ENCODE peak calls at places on chromosomes 3 and 15, in five cellular contexts. One of them, this sample, is unnamed.

GRCh38 chr3:196563721-196564225 is 4.6 kb downstream of the WDR53 start:
- DNase-seq in cardiac muscle cell: no peak
- DNase-seq in tibial artery: no peak
- DNase-seq in CD8-positive, alpha-beta memory T cell: no peak
- DNase-seq in A549: peak; percentile 36
- DNase-seq in this sample: no peak

GRCh38 chr3:149686996-149687395 is 29.2 kb upstream of the WWTR1 start:
- DNase-seq in A549: no peak
- DNase-seq in tibial artery: no peak
- DNase-seq in cardiac muscle cell: no peak
- DNase-seq in CD8-positive, alpha-beta memory T cell: no peak
- DNase-seq in this sample: no peak

GRCh38 chr3:112682361-112682760 is 41.4 kb upstream of the CCDC80 start:
- DNase-seq in CD8-positive, alpha-beta memory T cell: no peak
- DNase-seq in cardiac muscle cell: no peak
- DNase-seq in A549: no peak
- DNase-seq in tibial artery: no peak
- DNase-seq in this sample: no peak

GRCh38 chr3:108091498-108092259 is 848 bp upstream of the CD47 start:
- DNase-seq in tibial artery: no peak
- DNase-seq in A549: peak; percentile 20
- DNase-seq in cardiac muscle cell: no peak
- DNase-seq in CD8-positive, alpha-beta memory T cell: peak; percentile 63
- DNase-seq in this sample: peak; percentile 76

GRCh38 chr3:86244897-86245296 is 746.1 kb downstream of the VGLL3 start:
- DNase-seq in cardiac muscle cell: peak; percentile 37
- DNase-seq in CD8-positive, alpha-beta memory T cell: no peak
- DNase-seq in tibial artery: no peak
- DNase-seq in A549: no peak
- DNase-seq in this sample: no peak

GRCh38 chr3:133570139-133570936 is 3.1 kb upstream of the CDV3 start:
- DNase-seq in A549: no peak
- DNase-seq in cardiac muscle cell: peak; percentile 38
- DNase-seq in CD8-positive, alpha-beta memory T cell: no peak
- DNase-seq in tibial artery: no peak
- DNase-seq in this sample: no peak

GRCh38 chr3:123602325-123602724 is 17.5 kb upstream of the HACD2 start:
- DNase-seq in CD8-positive, alpha-beta memory T cell: no peak
- DNase-seq in tibial artery: no peak
- DNase-seq in cardiac muscle cell: no peak
- DNase-seq in A549: peak; percentile 70
- DNase-seq in this sample: no peak

GRCh38 chr3:100048248-100048647 is 66.1 kb downstream of the FILIP1L start:
- DNase-seq in cardiac muscle cell: no peak
- DNase-seq in CD8-positive, alpha-beta memory T cell: no peak
- DNase-seq in A549: no peak
- DNase-seq in tibial artery: no peak
- DNase-seq in this sample: no peak

GRCh38 chr3:138943724-138944131 is 3.2 kb downstream of the FOXL2 start:
- DNase-seq in CD8-positive, alpha-beta memory T cell: peak; percentile 23
- DNase-seq in tibial artery: no peak
- DNase-seq in A549: no peak
- DNase-seq in cardiac muscle cell: no peak
- DNase-seq in this sample: peak; percentile 4

GRCh38 chr15:81309647-81310460 is 14.1 kb downstream of the STARD5 start:
- DNase-seq in CD8-positive, alpha-beta memory T cell: no peak
- DNase-seq in A549: no peak
- DNase-seq in tibial artery: no peak
- DNase-seq in cardiac muscle cell: no peak
- DNase-seq in this sample: no peak

GRCh38 chr3:39260957-39261356 is 18.9 kb downstream of the CX3CR1 start:
- DNase-seq in CD8-positive, alpha-beta memory T cell: peak; percentile 34
- DNase-seq in cardiac muscle cell: peak; percentile 68
- DNase-seq in A549: peak; percentile 75
- DNase-seq in tibial artery: peak; percentile 94
- DNase-seq in this sample: peak; percentile 87

GRCh38 chr3:188431040-188431439 is 277.1 kb downstream of the LPP start:
- DNase-seq in A549: no peak
- DNase-seq in cardiac muscle cell: no peak
- DNase-seq in CD8-positive, alpha-beta memory T cell: no peak
- DNase-seq in tibial artery: no peak
- DNase-seq in this sample: no peak

GRCh38 chr3:105473521-105474223 is 107.0 kb downstream of the ALCAM start:
- DNase-seq in tibial artery: no peak
- DNase-seq in A549: no peak
- DNase-seq in CD8-positive, alpha-beta memory T cell: no peak
- DNase-seq in cardiac muscle cell: peak; percentile 40
- DNase-seq in this sample: no peak

GRCh38 chr15:28890711-28891495 is 5.1 kb downstream of the APBA2 start:
- DNase-seq in cardiac muscle cell: no peak
- DNase-seq in tibial artery: no peak
- DNase-seq in CD8-positive, alpha-beta memory T cell: peak; percentile 83
- DNase-seq in A549: no peak
- DNase-seq in this sample: no peak

GRCh38 chr3:5205165-5205941 is 17.8 kb downstream of the EDEM1 start:
- DNase-seq in CD8-positive, alpha-beta memory T cell: no peak
- DNase-seq in A549: no peak
- DNase-seq in cardiac muscle cell: no peak
- DNase-seq in tibial artery: no peak
- DNase-seq in this sample: no peak

GRCh38 chr3:62027796-62028195 is 345.6 kb downstream of the FEZF2 start:
- DNase-seq in tibial artery: no peak
- DNase-seq in A549: no peak
- DNase-seq in CD8-positive, alpha-beta memory T cell: no peak
- DNase-seq in cardiac muscle cell: no peak
- DNase-seq in this sample: no peak

GRCh38 chr15:47496343-47497185 is 220.7 kb upstream of the SEMA6D start:
- DNase-seq in tibial artery: no peak
- DNase-seq in A549: no peak
- DNase-seq in cardiac muscle cell: no peak
- DNase-seq in CD8-positive, alpha-beta memory T cell: no peak
- DNase-seq in this sample: no peak

GRCh38 chr15:38068600-38068999 is 134.2 kb downstream of the TMCO5A start:
- DNase-seq in A549: no peak
- DNase-seq in cardiac muscle cell: peak; percentile 44
- DNase-seq in tibial artery: no peak
- DNase-seq in CD8-positive, alpha-beta memory T cell: no peak
- DNase-seq in this sample: no peak

GRCh38 chr3:32321095-32321835 is 70.4 kb upstream of the CMTM7 start:
- DNase-seq in cardiac muscle cell: peak; percentile 67
- DNase-seq in A549: no peak
- DNase-seq in CD8-positive, alpha-beta memory T cell: no peak
- DNase-seq in tibial artery: no peak
- DNase-seq in this sample: no peak

GRCh38 chr3:197000211-197000610 is 29.4 kb downstream of the MELTF start:
- DNase-seq in tibial artery: no peak
- DNase-seq in CD8-positive, alpha-beta memory T cell: no peak
- DNase-seq in A549: no peak
- DNase-seq in cardiac muscle cell: no peak
- DNase-seq in this sample: no peak

GRCh38 chr3:124839896-124840295 is 47.3 kb downstream of the ITGB5 start:
- DNase-seq in A549: no peak
- DNase-seq in CD8-positive, alpha-beta memory T cell: no peak
- DNase-seq in cardiac muscle cell: no peak
- DNase-seq in tibial artery: no peak
- DNase-seq in this sample: no peak

GRCh38 chr15:31513178-31513577 is 186.5 kb downstream of the KLF13 start:
- DNase-seq in cardiac muscle cell: no peak
- DNase-seq in CD8-positive, alpha-beta memory T cell: no peak
- DNase-seq in A549: no peak
- DNase-seq in tibial artery: no peak
- DNase-seq in this sample: no peak

GRCh38 chr3:139585820-139586219 is 46.3 kb upstream of the RBP1 start:
- DNase-seq in cardiac muscle cell: no peak
- DNase-seq in CD8-positive, alpha-beta memory T cell: no peak
- DNase-seq in tibial artery: no peak
- DNase-seq in A549: no peak
- DNase-seq in this sample: no peak

GRCh38 chr15:70316059-70316600 is 218.4 kb upstream of the TLE3 start:
- DNase-seq in CD8-positive, alpha-beta memory T cell: no peak
- DNase-seq in A549: no peak
- DNase-seq in tibial artery: no peak
- DNase-seq in cardiac muscle cell: no peak
- DNase-seq in this sample: no peak

GRCh38 chr3:29382845-29383244 is 102.0 kb downstream of the RBMS3 start:
- DNase-seq in tibial artery: no peak
- DNase-seq in cardiac muscle cell: no peak
- DNase-seq in CD8-positive, alpha-beta memory T cell: no peak
- DNase-seq in A549: no peak
- DNase-seq in this sample: no peak

GRCh38 chr3:63706321-63707085 is 54.0 kb downstream of the SNTN start:
- DNase-seq in tibial artery: no peak
- DNase-seq in A549: no peak
- DNase-seq in cardiac muscle cell: no peak
- DNase-seq in CD8-positive, alpha-beta memory T cell: no peak
- DNase-seq in this sample: no peak

GRCh38 chr3:58536501-58537411 is at the start of gene ACOX2:
- DNase-seq in cardiac muscle cell: peak; percentile 84
- DNase-seq in tibial artery: peak; percentile 78
- DNase-seq in CD8-positive, alpha-beta memory T cell: no peak
- DNase-seq in A549: no peak
- DNase-seq in this sample: peak; percentile 82

GRCh38 chr3:177479630-177480029 is 282.3 kb upstream of the TBL1XR1 start:
- DNase-seq in CD8-positive, alpha-beta memory T cell: no peak
- DNase-seq in tibial artery: no peak
- DNase-seq in A549: no peak
- DNase-seq in cardiac muscle cell: no peak
- DNase-seq in this sample: no peak

GRCh38 chr3:13581485-13582365 is 32.8 kb downstream of the FBLN2 start:
- DNase-seq in CD8-positive, alpha-beta memory T cell: peak; percentile 9
- DNase-seq in cardiac muscle cell: no peak
- DNase-seq in tibial artery: no peak
- DNase-seq in A549: no peak
- DNase-seq in this sample: no peak
- H3K27ac ChIP-seq in CD8-positive, alpha-beta memory T cell: no peak overlapping the region
- H3K27ac ChIP-seq in cardiac muscle cell: no peak overlapping the region
- H3K27ac ChIP-seq in tibial artery: no peak overlapping the region
- H3K27ac ChIP-seq in A549: no peak overlapping the region
- H3K27ac ChIP-seq in this sample: no peak overlapping the region

GRCh38 chr3:44649709-44650108 is 1.2 kb downstream of the ZNF35 start:
- DNase-seq in A549: no peak
- DNase-seq in CD8-positive, alpha-beta memory T cell: no peak
- DNase-seq in cardiac muscle cell: no peak
- DNase-seq in tibial artery: no peak
- DNase-seq in this sample: no peak
- H3K4me3 ChIP-seq in A549: peak overlapping the region; percentile 91
- H3K4me3 ChIP-seq in CD8-positive, alpha-beta memory T cell: no peak overlapping the region
- H3K4me3 ChIP-seq in cardiac muscle cell: peak overlapping the region; percentile 98
- H3K4me3 ChIP-seq in tibial artery: no peak overlapping the region
- H3K4me3 ChIP-seq in this sample: peak overlapping the region; percentile 79

GRCh38 chr15:34512628-34513027 is 70.8 kb downstream of the GOLGA8B start:
- DNase-seq in CD8-positive, alpha-beta memory T cell: no peak
- DNase-seq in tibial artery: no peak
- DNase-seq in A549: no peak
- DNase-seq in cardiac muscle cell: no peak
- DNase-seq in this sample: no peak

DNA sequence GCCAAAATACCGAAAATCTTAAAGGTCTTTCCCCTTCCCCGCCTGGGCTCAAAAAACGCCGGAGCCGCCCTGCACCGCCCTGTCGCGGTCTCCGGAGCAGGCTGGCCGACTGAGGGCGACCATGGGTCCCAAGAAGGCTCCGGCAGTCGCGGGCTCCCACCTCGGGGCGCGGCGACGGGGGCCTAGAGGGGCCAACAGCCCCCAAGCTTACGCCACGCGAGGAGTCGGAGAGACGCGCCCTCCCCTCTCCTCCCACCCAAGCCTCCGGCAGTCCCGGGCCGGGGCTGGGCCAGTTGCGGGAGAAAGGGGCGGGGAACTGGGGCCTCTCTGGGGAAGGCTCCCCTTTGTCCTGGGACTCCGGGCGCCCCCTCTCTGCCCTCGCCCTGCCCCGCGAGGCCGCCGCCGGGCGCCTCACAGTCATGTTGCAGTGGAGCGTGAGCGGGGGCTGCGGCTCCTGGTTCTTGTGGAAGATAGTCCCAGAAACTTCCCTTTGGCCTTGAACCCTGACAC is 69.1 kb downstream of the GOLGA8B start:
- DNase-seq in cardiac muscle cell: peak; percentile 56
- DNase-seq in A549: peak; percentile 38
- DNase-seq in CD8-positive, alpha-beta memory T cell: peak; percentile 21
- DNase-seq in tibial artery: no peak
- DNase-seq in this sample: no peak
- H3K27ac ChIP-seq in cardiac muscle cell: peak overlapping the region; percentile 5
- H3K27ac ChIP-seq in A549: peak overlapping the region; percentile 52
- H3K27ac ChIP-seq in CD8-positive, alpha-beta memory T cell: no peak overlapping the region
- H3K27ac ChIP-seq in tibial artery: peak overlapping the region; percentile 52
- H3K27ac ChIP-seq in this sample: peak overlapping the region; percentile 45

GRCh38 chr15:89662893-89663673 is 7.8 kb upstream of the KIF7 start:
- DNase-seq in tibial artery: peak; percentile 67
- DNase-seq in CD8-positive, alpha-beta memory T cell: no peak
- DNase-seq in cardiac muscle cell: no peak
- DNase-seq in A549: no peak
- DNase-seq in this sample: peak; percentile 91

GRCh38 chr15:89666147-89666857 is 11.0 kb upstream of the KIF7 start:
- DNase-seq in A549: no peak
- DNase-seq in tibial artery: no peak
- DNase-seq in cardiac muscle cell: peak; percentile 29
- DNase-seq in CD8-positive, alpha-beta memory T cell: no peak
- DNase-seq in this sample: no peak

GRCh38 chr15:89664441-89664840 is 9.2 kb upstream of the KIF7 start:
- DNase-seq in tibial artery: no peak
- DNase-seq in CD8-positive, alpha-beta memory T cell: no peak
- DNase-seq in cardiac muscle cell: no peak
- DNase-seq in A549: no peak
- DNase-seq in this sample: no peak

GRCh38 chr15:89665449-89666146 is 10.3 kb upstream of the KIF7 start:
- DNase-seq in CD8-positive, alpha-beta memory T cell: no peak
- DNase-seq in tibial artery: no peak
- DNase-seq in A549: peak; percentile 71
- DNase-seq in cardiac muscle cell: peak; percentile 74
- DNase-seq in this sample: peak; percentile 81

DNA sequence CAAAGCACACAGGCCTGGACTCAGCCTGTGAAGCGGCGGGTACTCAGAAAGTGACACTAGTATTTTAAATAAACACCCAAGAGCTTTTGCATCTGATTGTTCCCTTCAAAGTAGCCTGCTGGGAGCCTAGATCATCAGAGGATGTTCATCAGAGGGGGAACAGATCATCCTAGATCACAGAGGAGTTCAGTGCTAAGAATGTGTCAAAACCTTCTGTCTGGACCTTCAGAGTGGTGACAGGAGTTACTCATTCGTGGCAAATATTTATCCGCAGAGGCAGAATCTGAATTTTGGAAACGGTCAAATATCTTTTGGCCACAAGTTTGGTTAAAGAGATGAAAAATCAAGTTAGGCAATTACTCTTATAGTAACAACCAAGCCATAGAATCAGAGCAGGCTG is 9.7 kb upstream of the KIF7 start:
- DNase-seq in tibial artery: no peak
- DNase-seq in A549: no peak
- DNase-seq in CD8-positive, alpha-beta memory T cell: no peak
- DNase-seq in cardiac muscle cell: no peak
- DNase-seq in this sample: no peak
- H3K4me3 ChIP-seq in tibial artery: peak overlapping the region; percentile 45
- H3K4me3 ChIP-seq in A549: peak overlapping the region; percentile 50
- H3K4me3 ChIP-seq in CD8-positive, alpha-beta memory T cell: no peak overlapping the region
- H3K4me3 ChIP-seq in cardiac muscle cell: no peak overlapping the region
- H3K4me3 ChIP-seq in this sample: peak overlapping the region; percentile 64

GRCh38 chr3:10247679-10248183 is 528 bp upstream of the TATDN2 start:
- DNase-seq in CD8-positive, alpha-beta memory T cell: no peak
- DNase-seq in tibial artery: no peak
- DNase-seq in cardiac muscle cell: no peak
- DNase-seq in A549: no peak
- DNase-seq in this sample: no peak
- H3K27ac ChIP-seq in CD8-positive, alpha-beta memory T cell: peak overlapping the region; percentile 29
- H3K27ac ChIP-seq in tibial artery: peak overlapping the region; percentile 91
- H3K27ac ChIP-seq in cardiac muscle cell: no peak overlapping the region
- H3K27ac ChIP-seq in A549: peak overlapping the region; percentile 66
- H3K27ac ChIP-seq in this sample: peak overlapping the region; percentile 83